ENCODE peak calls at places on chromosomes 11 and 22, in five cellular contexts. One of them, this sample, is unnamed.

GRCh38 chr11:82191690-82192089 is 542.0 kb downstream of the FAM181B start:
- DNase-seq in AG10803: no peak
- DNase-seq in lower lobe of right lung: peak
- DNase-seq in HFF-Myc: no peak
- DNase-seq in PC-3: no peak
- DNase-seq in this sample: peak

GRCh38 chr22:49561976-49562375 is 265.7 kb downstream of the BRD1 start:
- DNase-seq in AG10803: no peak
- DNase-seq in lower lobe of right lung: no peak
- DNase-seq in HFF-Myc: no peak
- DNase-seq in PC-3: no peak
- DNase-seq in this sample: no peak

GRCh38 chr11:132056689-132057088 is 686.3 kb downstream of the NTM start:
- DNase-seq in AG10803: peak
- DNase-seq in lower lobe of right lung: no peak
- DNase-seq in HFF-Myc: peak
- DNase-seq in PC-3: no peak
- DNase-seq in this sample: no peak

GRCh38 chr11:78039919-78040671 is 17.0 kb upstream of the KCTD14 start:
- DNase-seq in AG10803: peak
- DNase-seq in lower lobe of right lung: peak
- DNase-seq in HFF-Myc: peak
- DNase-seq in PC-3: peak
- DNase-seq in this sample: no peak

GRCh38 chr11:22347857-22348496 is 9.8 kb downstream of the SLC17A6 start:
- DNase-seq in AG10803: no peak
- DNase-seq in lower lobe of right lung: no peak
- DNase-seq in HFF-Myc: no peak
- DNase-seq in PC-3: no peak
- DNase-seq in this sample: no peak

GRCh38 chr22:39610766-39611165 is 40.2 kb downstream of the CACNA1I start:
- DNase-seq in AG10803: no peak
- DNase-seq in lower lobe of right lung: no peak
- DNase-seq in HFF-Myc: no peak
- DNase-seq in PC-3: no peak
- DNase-seq in this sample: no peak

GRCh38 chr11:109077340-109077927 is 344.6 kb upstream of the C11orf87 start:
- DNase-seq in AG10803: no peak
- DNase-seq in lower lobe of right lung: no peak
- DNase-seq in HFF-Myc: no peak
- DNase-seq in PC-3: no peak
- DNase-seq in this sample: no peak

GRCh38 chr11:132777067-132777975 is 755.0 kb downstream of the OPCML start:
- DNase-seq in AG10803: no peak
- DNase-seq in lower lobe of right lung: no peak
- DNase-seq in HFF-Myc: no peak
- DNase-seq in PC-3: no peak
- DNase-seq in this sample: no peak

GRCh38 chr22:33302549-33302948 is 244.4 kb upstream of the SYN3 start:
- DNase-seq in AG10803: no peak
- DNase-seq in lower lobe of right lung: no peak
- DNase-seq in HFF-Myc: no peak
- DNase-seq in PC-3: no peak
- DNase-seq in this sample: no peak

GRCh38 chr22:24305260-24305692 is 34.6 kb downstream of the SPECC1L start:
- DNase-seq in AG10803: peak
- DNase-seq in lower lobe of right lung: no peak
- DNase-seq in HFF-Myc: no peak
- DNase-seq in PC-3: peak
- DNase-seq in this sample: no peak

GRCh38 chr11:6607190-6607635 is 3.6 kb downstream of the ILK start:
- DNase-seq in AG10803: peak
- DNase-seq in lower lobe of right lung: no peak
- DNase-seq in HFF-Myc: no peak
- DNase-seq in PC-3: no peak
- DNase-seq in this sample: no peak

GRCh38 chr11:1381793-1382425 is 7.8 kb upstream of the BRSK2 start:
- DNase-seq in AG10803: no peak
- DNase-seq in lower lobe of right lung: peak
- DNase-seq in HFF-Myc: no peak
- DNase-seq in PC-3: no peak
- DNase-seq in this sample: no peak

GRCh38 chr11:73195191-73196007 is 22.7 kb upstream of the P2RY2 start:
- DNase-seq in AG10803: no peak
- DNase-seq in lower lobe of right lung: no peak
- DNase-seq in HFF-Myc: no peak
- DNase-seq in PC-3: peak
- DNase-seq in this sample: peak

GRCh38 chr11:103537904-103538502 is 428.8 kb downstream of the DYNC2H1 start:
- DNase-seq in AG10803: peak
- DNase-seq in lower lobe of right lung: no peak
- DNase-seq in HFF-Myc: peak
- DNase-seq in PC-3: peak
- DNase-seq in this sample: no peak

GRCh38 chr11:125081098-125081798 is 18.1 kb downstream of the SLC37A2 start:
- DNase-seq in AG10803: no peak
- DNase-seq in lower lobe of right lung: peak
- DNase-seq in HFF-Myc: no peak
- DNase-seq in PC-3: no peak
- DNase-seq in this sample: no peak

DNA sequence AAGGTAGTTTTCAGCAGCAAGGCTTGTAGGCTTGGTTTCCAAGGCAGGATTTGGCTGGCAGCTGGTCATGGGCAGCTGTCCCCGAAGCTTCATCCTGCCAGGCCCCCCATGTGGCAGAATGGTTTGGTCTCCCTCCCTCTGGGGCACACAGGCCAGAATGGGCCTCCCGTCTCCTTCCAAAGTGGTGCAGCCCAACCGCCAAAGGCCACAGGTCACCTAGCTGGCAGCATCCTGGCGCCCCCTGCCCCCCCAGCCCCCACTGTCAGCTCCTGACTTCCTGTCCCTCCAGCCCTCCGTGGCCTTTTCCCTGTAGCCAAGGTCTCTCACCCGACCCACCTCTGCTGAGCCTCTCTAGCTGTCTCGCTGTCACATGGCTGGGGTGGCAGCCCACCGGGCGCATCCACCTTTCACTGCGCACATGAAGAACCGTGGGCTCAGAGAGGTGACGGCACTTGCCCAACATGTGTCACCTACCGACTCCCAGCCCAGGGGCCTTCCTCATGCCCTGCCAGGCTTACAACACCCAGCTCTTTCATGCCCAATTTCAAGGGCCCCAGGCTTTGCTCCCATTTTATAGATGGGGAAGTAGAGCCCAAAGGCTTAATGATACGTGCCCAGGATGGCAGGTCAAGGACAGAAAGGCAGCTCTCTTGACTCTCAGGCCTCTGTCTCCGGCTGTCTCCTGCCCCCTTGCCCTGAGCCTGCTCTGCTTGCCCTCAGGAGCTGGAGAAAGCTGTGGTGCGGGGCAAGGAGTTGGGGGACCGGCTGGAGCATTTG is 8.8 kb downstream of the CCDC88B start:
- DNase-seq in AG10803: no peak
- DNase-seq in lower lobe of right lung: no peak
- DNase-seq in HFF-Myc: no peak
- DNase-seq in PC-3: no peak
- DNase-seq in this sample: peak
- TF ChIP-seq CTCF in AG10803: no peak
- TF ChIP-seq CTCF in lower lobe of right lung: no peak
- TF ChIP-seq CTCF in HFF-Myc: no peak
- TF ChIP-seq CTCF in PC-3: no peak
- TF ChIP-seq CTCF in this sample: no peak

GRCh38 chr11:30511408-30511807 is 74.7 kb downstream of the MPPED2 start:
- DNase-seq in AG10803: no peak
- DNase-seq in lower lobe of right lung: no peak
- DNase-seq in HFF-Myc: no peak
- DNase-seq in PC-3: no peak
- DNase-seq in this sample: no peak
- TF ChIP-seq CTCF in AG10803: no peak
- TF ChIP-seq CTCF in lower lobe of right lung: no peak
- TF ChIP-seq CTCF in HFF-Myc: no peak
- TF ChIP-seq CTCF in PC-3: no peak
- TF ChIP-seq CTCF in this sample: no peak

GRCh38 chr11:83195176-83195531 is 1.6 kb downstream of the ANKRD42 start:
- DNase-seq in AG10803: no peak
- DNase-seq in lower lobe of right lung: no peak
- DNase-seq in HFF-Myc: no peak
- DNase-seq in PC-3: peak
- DNase-seq in this sample: no peak
- TF ChIP-seq CTCF in AG10803: no peak
- TF ChIP-seq CTCF in lower lobe of right lung: no peak
- TF ChIP-seq CTCF in HFF-Myc: no peak
- TF ChIP-seq CTCF in PC-3: peak
- TF ChIP-seq CTCF in this sample: no peak

DNA sequence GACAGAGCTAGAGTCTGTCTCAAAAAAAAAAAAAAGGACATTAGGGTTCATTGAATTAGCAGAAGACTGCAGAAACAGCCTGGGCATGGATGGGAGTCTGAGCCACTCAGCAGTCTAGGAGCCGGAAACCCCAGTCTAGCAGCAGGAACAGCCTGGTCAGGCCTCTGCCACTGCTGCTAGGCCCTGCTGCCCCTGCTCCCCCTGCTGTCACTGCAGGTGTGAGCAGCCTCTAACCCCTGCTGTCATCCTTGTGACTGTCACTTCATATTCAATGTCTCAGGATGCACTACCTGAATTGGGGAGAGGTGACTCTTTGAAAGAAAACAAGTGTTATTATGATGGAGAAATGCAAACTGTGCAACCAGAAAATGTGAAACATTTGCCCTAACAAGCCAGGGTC is 7.0 kb upstream of the DDX17 start:
- DNase-seq in AG10803: no peak
- DNase-seq in lower lobe of right lung: no peak
- DNase-seq in HFF-Myc: no peak
- DNase-seq in PC-3: peak
- DNase-seq in this sample: peak
- TF ChIP-seq CTCF in AG10803: no peak
- TF ChIP-seq CTCF in lower lobe of right lung: no peak
- TF ChIP-seq CTCF in HFF-Myc: no peak
- TF ChIP-seq CTCF in PC-3: peak
- TF ChIP-seq CTCF in this sample: no peak

GRCh38 chr11:70942593-70942992 is 309.8 kb downstream of the SHANK2 start:
- DNase-seq in AG10803: no peak
- DNase-seq in lower lobe of right lung: no peak
- DNase-seq in HFF-Myc: no peak
- DNase-seq in PC-3: no peak
- DNase-seq in this sample: peak
- TF ChIP-seq CTCF in AG10803: peak
- TF ChIP-seq CTCF in lower lobe of right lung: no peak
- TF ChIP-seq CTCF in HFF-Myc: peak
- TF ChIP-seq CTCF in PC-3: peak
- TF ChIP-seq CTCF in this sample: peak

DNA sequence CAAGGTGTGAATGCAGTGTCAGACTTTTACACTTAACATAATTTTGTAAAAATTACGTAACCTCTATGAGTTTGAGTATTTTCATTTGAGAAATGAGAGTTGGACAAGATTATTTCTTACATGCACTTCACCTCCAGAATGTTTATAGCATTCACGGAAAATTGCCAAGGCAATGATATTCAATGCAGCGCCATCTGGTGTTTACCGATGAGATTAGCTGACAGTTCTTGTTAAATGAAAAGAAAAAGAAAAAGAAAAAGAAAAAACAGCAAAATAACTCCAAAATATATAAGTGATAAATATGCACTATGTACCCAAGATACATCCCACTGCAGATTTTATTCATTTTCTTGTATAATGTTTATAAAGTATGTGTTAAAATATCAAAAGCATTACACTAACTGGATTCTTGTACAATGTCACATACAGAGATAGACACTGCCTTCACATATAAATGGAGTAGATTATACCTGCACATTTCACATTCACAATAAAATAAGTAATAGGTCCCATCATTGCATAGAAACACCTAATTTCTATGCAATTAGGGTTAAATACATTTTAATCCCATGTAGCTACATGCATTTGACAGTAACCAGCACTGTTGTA is 976.3 kb upstream of the FAT3 start:
- DNase-seq in AG10803: no peak
- DNase-seq in lower lobe of right lung: no peak
- DNase-seq in HFF-Myc: no peak
- DNase-seq in PC-3: peak
- DNase-seq in this sample: peak
- TF ChIP-seq CTCF in AG10803: peak
- TF ChIP-seq CTCF in lower lobe of right lung: peak
- TF ChIP-seq CTCF in HFF-Myc: peak
- TF ChIP-seq CTCF in PC-3: peak
- TF ChIP-seq CTCF in this sample: peak

DNA sequence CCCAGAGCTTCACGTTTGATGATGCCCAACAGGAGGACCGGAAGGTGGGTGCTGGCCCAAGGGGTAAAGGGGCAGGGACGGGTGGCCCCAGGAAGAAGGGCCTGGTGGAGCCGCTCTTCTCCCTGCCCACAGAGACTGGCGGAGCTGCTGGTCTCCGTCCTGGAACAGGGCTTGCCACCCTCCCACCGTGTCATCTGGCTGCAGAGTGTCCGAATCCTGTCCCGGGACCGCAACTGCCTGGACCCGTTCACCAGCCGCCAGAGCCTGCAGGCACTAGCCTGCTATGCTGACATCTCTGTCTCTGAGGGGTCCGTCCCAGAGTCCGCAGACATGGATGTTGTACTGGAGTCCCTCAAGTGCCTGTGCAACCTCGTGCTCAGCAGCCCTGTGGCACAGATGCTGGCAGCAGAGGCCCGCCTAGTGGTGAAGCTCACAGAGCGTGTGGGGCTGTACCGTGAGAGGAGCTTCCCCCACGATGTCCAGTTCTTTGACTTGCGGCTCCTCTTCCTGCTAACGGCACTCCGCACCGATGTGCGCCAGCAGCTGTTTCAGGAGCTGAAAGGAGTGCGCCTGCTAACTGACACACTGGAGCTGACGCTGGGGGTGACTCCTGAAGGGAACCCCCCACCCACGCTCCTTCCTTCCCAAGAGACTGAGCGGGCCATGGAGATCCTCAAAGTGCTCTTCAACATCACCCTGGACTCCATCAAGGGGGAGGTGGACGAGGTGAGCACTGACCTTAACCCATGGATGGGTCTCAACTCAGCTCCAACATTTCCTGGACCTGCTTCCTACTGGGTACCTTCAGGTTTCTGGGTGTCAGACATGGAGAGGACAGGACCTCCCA is 2.0 kb downstream of the RIC8A start:
- DNase-seq in AG10803: peak
- DNase-seq in lower lobe of right lung: no peak
- DNase-seq in HFF-Myc: no peak
- DNase-seq in PC-3: no peak
- DNase-seq in this sample: peak
- TF ChIP-seq CTCF in AG10803: no peak
- TF ChIP-seq CTCF in lower lobe of right lung: no peak
- TF ChIP-seq CTCF in HFF-Myc: peak
- TF ChIP-seq CTCF in PC-3: no peak
- TF ChIP-seq CTCF in this sample: no peak

This sample was measured in glutamatergic neuron.